ENCODE peak calls at places on chromosomes 4 and X, in six cellular contexts. T is lower lobe of right lung, K is heart right ventricle, O is thoracic aorta, I is ascending aorta, P is AG04449. M is an unnamed sample.

GRCh38 chr4:17932041-17932440 is 89.5 kb downstream of the LCORL start:
- DNase-seq in T (no peak), K (no peak), O (no peak), I (no peak), P (no peak), M (no peak)

GRCh38 chrX:67544871-67545771 is 1.3 kb downstream of the AR start:
- DNase-seq in T (peak; percentile 34), K (peak; percentile 21), O (no peak), I (no peak), P (no peak), M (no peak)

GRCh38 chr4:76053730-76054129 is 17.9 kb upstream of the CXCL11 start:
- DNase-seq in T (no peak), K (no peak), O (no peak), I (no peak), P (no peak), M (no peak)

GRCh38 chr4:105174098-105174497 is 27.4 kb downstream of the TET2 start:
- DNase-seq in T (no peak), K (no peak), O (no peak), I (no peak), P (no peak), M (no peak)

GRCh38 chrX:87516716-87517115 is 886 bp upstream of the KLHL4 start:
- DNase-seq in T (no peak), K (no peak), O (no peak), I (no peak), P (no peak), M (no peak)

GRCh38 chrX:115177941-115178340 is 11.3 kb upstream of the RBMXL3 start:
- DNase-seq in T (no peak), K (no peak), O (no peak), I (no peak), P (no peak), M (no peak)

GRCh38 chrX:153900806-153901752 is 3.4 kb upstream of the AVPR2 start:
- DNase-seq in T (peak; percentile 72), K (peak; percentile 37), O (no peak), I (peak; percentile 76), P (peak; percentile 55), M (peak; percentile 74)

GRCh38 chr4:72312032-72312650 is 256.9 kb downstream of the ADAMTS3 start:
- DNase-seq in T (peak; percentile 44), K (peak; percentile 59), O (peak; percentile 34), I (peak; percentile 90), P (peak; percentile 81), M (no peak)

GRCh38 chrX:136608295-136608933 is 39.5 kb upstream of the CD40LG start:
- DNase-seq in T (peak; percentile 46), K (peak; percentile 38), O (no peak), I (no peak), P (no peak), M (no peak)

GRCh38 chrX:97158270-97158669 is 274.6 kb downstream of the RPA4 start:
- DNase-seq in T (no peak), K (no peak), O (no peak), I (no peak), P (no peak), M (no peak)

DNA sequence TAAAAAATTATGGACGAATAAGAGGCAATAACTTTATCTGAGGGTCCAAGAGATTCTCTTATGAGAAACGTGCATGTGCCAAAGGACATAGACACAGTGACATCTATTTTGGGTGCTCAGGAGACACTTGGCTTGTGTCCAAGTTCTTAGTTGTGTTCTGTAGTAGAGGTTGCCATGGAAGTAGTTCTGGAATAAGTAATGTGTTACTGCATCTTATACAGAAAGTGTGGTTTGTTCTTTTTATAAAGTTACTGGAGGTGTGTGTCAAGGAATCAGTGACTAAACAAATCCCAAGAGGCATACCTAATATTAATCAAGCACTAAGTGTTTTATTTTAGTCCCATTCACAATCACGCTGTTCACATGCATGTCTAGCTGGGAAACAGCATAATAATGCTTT is 305.7 kb downstream of the ARHGAP24 start:
- DNase-seq in T (no peak), K (no peak), O (no peak), I (no peak), P (no peak), M (no peak)
- H3K4me3 ChIP-seq in T (no peak overlapping the region), K (no peak overlapping the region), O (peak overlapping the region; percentile 30), I (peak overlapping the region; percentile 60), P (no peak overlapping the region), M (no peak overlapping the region)

DNA sequence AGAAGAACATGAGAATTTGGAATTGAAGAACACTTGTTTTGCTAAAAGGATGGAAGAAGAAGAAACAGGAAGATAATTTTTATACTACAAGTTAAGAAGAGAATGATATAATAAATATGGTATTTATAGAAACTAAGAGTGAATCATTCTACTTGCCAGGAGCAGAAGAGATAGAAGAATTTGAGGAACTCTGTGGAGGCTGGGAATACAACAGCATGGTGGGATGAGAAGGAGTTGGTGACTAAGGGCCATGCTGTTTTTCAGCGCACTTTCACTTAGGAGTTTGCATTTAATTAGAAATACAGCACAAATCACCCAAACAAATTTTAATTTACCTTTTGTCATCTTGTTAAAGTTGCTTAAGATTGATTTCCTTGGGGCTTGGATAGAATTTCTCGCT is 20.5 kb downstream of the HADH start:
- DNase-seq in T (no peak), K (no peak), O (no peak), I (no peak), P (peak; percentile 70), M (no peak)
- H3K4me3 ChIP-seq in T (no peak overlapping the region), K (no peak overlapping the region), O (no peak overlapping the region), I (no peak overlapping the region), P (no peak overlapping the region), M (no peak overlapping the region)

DNA sequence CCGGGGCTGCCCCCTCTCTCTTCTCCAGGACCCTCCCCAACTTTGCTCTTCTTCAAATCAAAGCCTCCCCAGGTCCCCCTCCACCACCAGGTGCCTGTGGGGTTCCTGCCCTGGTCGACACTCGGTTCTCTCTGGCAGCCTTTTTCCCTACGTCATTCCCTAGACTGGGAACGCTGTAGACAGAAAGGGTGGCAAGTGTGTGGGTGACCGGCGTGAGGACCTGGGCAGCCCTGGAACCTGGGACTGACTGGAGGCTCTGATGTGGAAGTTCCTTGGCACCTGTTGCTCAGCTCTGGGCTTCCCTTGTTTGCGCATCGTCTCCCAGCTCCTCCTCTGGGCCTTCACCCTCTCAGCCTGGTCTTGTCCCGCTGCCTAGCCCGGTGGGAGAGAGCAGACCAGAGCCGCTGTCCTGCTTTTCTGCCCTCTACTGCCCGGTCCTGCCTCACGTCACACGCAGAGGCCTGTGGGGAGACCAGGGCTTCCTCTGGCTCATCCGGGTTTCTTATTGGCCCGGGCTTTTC is 1.3 kb downstream of the TACC3 start:
- DNase-seq in T (peak; percentile 50), K (no peak), O (no peak), I (no peak), P (no peak), M (no peak)
- H3K4me3 ChIP-seq in T (peak overlapping the region; percentile 80), K (no peak overlapping the region), O (peak overlapping the region; percentile 4), I (no peak overlapping the region), P (peak overlapping the region; percentile 64), M (peak overlapping the region; percentile 69)

DNA sequence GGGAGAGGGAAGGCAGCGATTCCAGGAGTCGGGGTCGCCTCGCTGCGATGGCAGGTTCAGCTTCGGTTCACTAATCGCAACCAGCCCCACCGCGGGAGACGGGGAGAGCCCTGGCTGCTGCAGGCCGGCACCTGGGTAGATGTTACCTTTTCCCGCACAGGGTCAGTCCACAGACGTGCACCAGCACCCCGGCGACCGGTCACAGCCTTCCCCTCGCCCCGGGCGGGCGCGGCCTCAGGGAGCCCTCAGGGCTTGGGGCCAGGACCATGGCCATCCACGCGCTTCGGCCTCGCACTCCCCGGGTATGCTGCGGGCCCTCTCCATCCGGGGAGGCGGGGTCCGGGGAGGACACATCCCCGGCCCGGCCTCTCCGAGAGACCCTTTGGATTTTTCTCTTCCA is 26.1 kb upstream of the EXOC1L start:
- DNase-seq in T (peak; percentile 39), K (no peak), O (no peak), I (no peak), P (no peak), M (no peak)
- H3K4me3 ChIP-seq in T (peak overlapping the region; percentile 27), K (peak overlapping the region; percentile 5), O (peak overlapping the region; percentile 60), I (peak overlapping the region; percentile 50), P (peak overlapping the region; percentile 6), M (no peak overlapping the region)

GRCh38 chr4:61762722-61763627 is 562.8 kb downstream of the ADGRL3 start:
- DNase-seq in T (no peak), K (no peak), O (no peak), I (no peak), P (no peak), M (no peak)
- H3K4me3 ChIP-seq in T (no peak overlapping the region), K (no peak overlapping the region), O (no peak overlapping the region), I (no peak overlapping the region), P (no peak overlapping the region), M (no peak overlapping the region)

GRCh38 chrX:77922768-77923167 is 12.3 kb downstream of the ATP7A start:
- DNase-seq in T (no peak), K (no peak), O (no peak), I (no peak), P (no peak), M (no peak)

GRCh38 chrX:77918568-77918967 is 8.1 kb downstream of the ATP7A start:
- DNase-seq in T (no peak), K (no peak), O (no peak), I (no peak), P (no peak), M (no peak)

GRCh38 chrX:77917294-77917933 is 6.9 kb downstream of the ATP7A start:
- DNase-seq in T (no peak), K (no peak), O (no peak), I (no peak), P (no peak), M (no peak)
- H3K4me3 ChIP-seq in T (no peak overlapping the region), K (no peak overlapping the region), O (peak overlapping the region; percentile 31), I (no peak overlapping the region), P (no peak overlapping the region), M (no peak overlapping the region)

GRCh38 chr4:40205259-40206198 is 8.7 kb downstream of the RHOH start:
- DNase-seq in T (no peak), K (no peak), O (no peak), I (no peak), P (no peak), M (no peak)
- H3K4me3 ChIP-seq in T (peak overlapping the region; percentile 17), K (no peak overlapping the region), O (peak overlapping the region; percentile 23), I (no peak overlapping the region), P (no peak overlapping the region), M (no peak overlapping the region)